ENCODE peak calls at places on chromosomes 13 and 19, in four cellular contexts. K is AG04450, Z is NCI-H1105, N is nephron progenitor cell. T is an unnamed sample.

GRCh38 chr19:48717059-48717395 is 2.5 kb downstream of the MAMSTR start:
- DNase-seq in K (no peak), Z (no peak), N (no peak), T (no peak)

GRCh38 chr19:7748756-7749155 is 1.4 kb upstream of the CD209 start:
- DNase-seq in K (no peak), Z (no peak), N (no peak), T (peak)

GRCh38 chr13:23744315-23744714 is 144.9 kb downstream of the MIPEP start:
- DNase-seq in K (no peak), Z (no peak), N (no peak), T (no peak)

GRCh38 chr13:112160558-112160957 is 93.6 kb downstream of the SOX1 start:
- DNase-seq in K (no peak), Z (no peak), N (no peak), T (no peak)

GRCh38 chr13:51426982-51427381 is 25.9 kb downstream of the INTS6 start:
- DNase-seq in K (no peak), Z (no peak), N (no peak), T (no peak)

GRCh38 chr19:33299061-33299665 is 3.2 kb downstream of the CEBPA start:
- DNase-seq in K (no peak), Z (no peak), N (no peak), T (no peak)

GRCh38 chr13:26583662-26584061 is 26.2 kb downstream of the WASF3 start:
- DNase-seq in K (no peak), Z (no peak), N (no peak), T (no peak)

GRCh38 chr19:38726761-38727301 is 17.4 kb downstream of the CAPN12 start:
- DNase-seq in K (no peak), Z (no peak), N (no peak), T (no peak)

GRCh38 chr19:38852231-38853044 is 2.7 kb upstream of the HNRNPL start:
- DNase-seq in K (no peak), Z (no peak), N (no peak), T (peak)

GRCh38 chr19:16828990-16829821 is at the start of gene SIN3B:
- DNase-seq in K (peak), Z (peak), N (peak), T (peak)

GRCh38 chr13:23321534-23322241 is 111.8 kb downstream of the SACS start:
- DNase-seq in K (peak), Z (no peak), N (no peak), T (peak)

GRCh38 chr13:97295279-97296182 is 73.4 kb downstream of the MBNL2 start:
- DNase-seq in K (peak), Z (no peak), N (no peak), T (peak)

GRCh38 chr13:97274782-97275252 is 52.7 kb downstream of the MBNL2 start:
- DNase-seq in K (no peak), Z (no peak), N (no peak), T (peak)

GRCh38 chr13:59842507-59842906 is 321.2 kb downstream of the DIAPH3 start:
- DNase-seq in K (no peak), Z (no peak), N (no peak), T (peak)

GRCh38 chr13:71209217-71209616 is 657.8 kb downstream of the DACH1 start:
- DNase-seq in K (no peak), Z (no peak), N (no peak), T (no peak)

GRCh38 chr13:69948016-69948415 is 159.6 kb upstream of the ATXN8OS start:
- DNase-seq in K (no peak), Z (no peak), N (no peak), T (no peak)

GRCh38 chr19:11418518-11419506 is at the start of gene RGL3:
- DNase-seq in K (no peak), Z (peak), N (peak), T (peak)

GRCh38 chr19:46515879-46516350 is 20.2 kb upstream of the PNMA8B start:
- DNase-seq in K (no peak), Z (no peak), N (no peak), T (peak)

GRCh38 chr13:75812751-75813181 is 176.6 kb downstream of the LMO7 start:
- DNase-seq in K (no peak), Z (no peak), N (no peak), T (no peak)

GRCh38 chr19:47094557-47095517 is 18.7 kb downstream of the ZC3H4 start:
- DNase-seq in K (no peak), Z (no peak), N (no peak), T (no peak)

T was measured in EL.